ENCODE peak calls at places on chromosomes 7 and 10, in six cellular contexts. E is GM10248; V is naive thymus-derived CD4-positive, alpha-beta T cell; K is GM03348; Q is aorta; D is WTC11. H is an unnamed sample.

GRCh38 chr7:127810691-127811660 is 159.0 kb downstream of the SND1 start:
- DNase-seq in K (no peak), D (no peak), E (no peak), Q (no peak), V (no peak), H (peak)

GRCh38 chr10:35561670-35562069 is 43.5 kb upstream of the GJD4 start:
- DNase-seq in D (no peak), Q (no peak), K (no peak), V (no peak), E (no peak), H (no peak)

GRCh38 chr10:75487087-75487784 is 55.8 kb downstream of the LRMDA start:
- DNase-seq in K (no peak), V (no peak), E (no peak), Q (no peak), D (no peak), H (no peak)

GRCh38 chr10:100998183-100998990 is 1.2 kb upstream of the LZTS2 start:
- DNase-seq in D (peak), Q (peak), E (peak), V (peak), K (peak), H (peak)

GRCh38 chr7:91913612-91914011 is 27.1 kb upstream of the AKAP9 start:
- DNase-seq in K (peak), E (no peak), D (no peak), Q (no peak), V (no peak), H (peak)

GRCh38 chr7:149753370-149754233 is 19.8 kb downstream of the ZNF467 start:
- DNase-seq in V (no peak), D (peak), E (no peak), K (peak), Q (no peak), H (no peak)

GRCh38 chr7:130409067-130409721 is 28.9 kb downstream of the CPA1 start:
- DNase-seq in D (no peak), V (no peak), Q (no peak), K (no peak), E (no peak), H (no peak)

GRCh38 chr10:79342295-79342761 is 4.9 kb upstream of the PPIF start:
- DNase-seq in K (no peak), D (no peak), Q (no peak), V (no peak), E (no peak), H (no peak)

GRCh38 chr7:135362871-135363270 is 129.2 kb downstream of the STRA8 start:
- DNase-seq in V (no peak), D (peak), K (no peak), E (no peak), Q (no peak), H (no peak)

GRCh38 chr10:76962851-76963250 is 674.8 kb downstream of the KCNMA1 start:
- DNase-seq in D (no peak), Q (no peak), E (no peak), V (no peak), K (peak), H (peak)

GRCh38 chr10:97685395-97685958 is 1.6 kb downstream of the AVPI1 start:
- DNase-seq in K (peak), V (no peak), D (peak), E (no peak), Q (no peak), H (peak)

GRCh38 chr10:90856964-90857634 is 740 bp downstream of the HTR7 start:
- DNase-seq in E (no peak), Q (peak), K (no peak), V (no peak), D (peak), H (no peak)

GRCh38 chr7:128030999-128031681 is at the start of gene LRRC4:
- DNase-seq in Q (no peak), K (peak), V (peak), E (peak), D (peak), H (peak)

GRCh38 chr10:77490512-77490911 is 147.1 kb downstream of the KCNMA1 start:
- DNase-seq in E (no peak), V (no peak), K (no peak), Q (no peak), D (no peak), H (no peak)

GRCh38 chr10:122441961-122442360 is 12.5 kb upstream of the ARMS2 start:
- DNase-seq in E (no peak), V (no peak), Q (no peak), K (peak), D (no peak), H (peak)

GRCh38 chr10:351770-352318 is 216.6 kb downstream of the ZMYND11 start:
- DNase-seq in Q (no peak), E (no peak), D (no peak), K (no peak), V (peak), H (no peak)

GRCh38 chr10:97106207-97106606 is 79.6 kb downstream of the SLIT1 start:
- DNase-seq in V (no peak), Q (no peak), E (no peak), K (no peak), D (no peak), H (no peak)

GRCh38 chr7:5682889-5683670 is 98.4 kb downstream of the RNF216 start:
- DNase-seq in D (no peak), Q (no peak), K (no peak), E (no peak), V (no peak), H (no peak)

GRCh38 chr10:22992075-22992474 is 64.2 kb downstream of the ARMC3 start:
- DNase-seq in V (peak), D (no peak), Q (no peak), E (peak), K (no peak), H (no peak)

GRCh38 chr10:27356738-27357137 is 116.1 kb upstream of the ACBD5 start:
- DNase-seq in D (no peak), E (no peak), K (no peak), V (no peak), Q (no peak), H (no peak)

GRCh38 chr10:73206385-73206784 is 38.5 kb downstream of the FAM149B1 start:
- DNase-seq in E (no peak), K (no peak), D (no peak), V (no peak), Q (no peak), H (no peak)